ENCODE peak calls at places on chromosomes 3 and 15, in four cellular contexts. Z, H, U and W are unnamed samples.

GRCh38 chr3:123143669-123144411 is 57.9 kb upstream of the SEC22A start:
- DNase-seq in Z (no peak), H (no peak), U (no peak), W (no peak)

GRCh38 chr3:52534281-52535183 is 875 bp upstream of the NT5DC2 start:
- DNase-seq in Z (no peak), H (no peak), U (peak; percentile 21), W (peak; percentile 79)

GRCh38 chr3:111747490-111747889 is 111.6 kb upstream of the PHLDB2 start:
- DNase-seq in Z (no peak), H (no peak), U (no peak), W (no peak)

GRCh38 chr3:123421353-123422174 is 27.3 kb downstream of the ADCY5 start:
- DNase-seq in Z (no peak), H (no peak), U (no peak), W (no peak)

GRCh38 chr3:138898301-138898700 is 48.6 kb downstream of the FOXL2 start:
- DNase-seq in Z (no peak), H (no peak), U (no peak), W (no peak)

GRCh38 chr3:181561605-181562031 is 150.1 kb upstream of the SOX2 start:
- DNase-seq in Z (no peak), H (no peak), U (no peak), W (no peak)

GRCh38 chr3:192885374-192885773 is 32.3 kb downstream of the MB21D2 start:
- DNase-seq in Z (no peak), H (no peak), U (no peak), W (no peak)

GRCh38 chr3:171565133-171565532 is 104.9 kb upstream of the TNIK start:
- DNase-seq in Z (no peak), H (no peak), U (no peak), W (no peak)

GRCh38 chr15:75656331-75656730 is 8.6 kb downstream of the SNX33 start:
- DNase-seq in Z (no peak), H (no peak), U (no peak), W (no peak)

GRCh38 chr15:80744411-80744810 is 34.8 kb upstream of the CEMIP start:
- DNase-seq in Z (no peak), H (no peak), U (no peak), W (no peak)

GRCh38 chr3:23999012-23999641 is 54.0 kb downstream of the NR1D2 start:
- DNase-seq in Z (peak; percentile 46), H (peak; percentile 71), U (peak; percentile 81), W (no peak)

GRCh38 chr3:139120336-139120971 is 75.8 kb upstream of the PRR23C start:
- DNase-seq in Z (no peak), H (peak; percentile 24), U (no peak), W (peak; percentile 84)

GRCh38 chr3:132401255-132401654 is 16.0 kb upstream of the DNAJC13 start:
- DNase-seq in Z (no peak), H (no peak), U (no peak), W (no peak)

GRCh38 chr15:22979699-22980188 is 424 bp downstream of the CYFIP1 start:
- DNase-seq in Z (no peak), H (no peak), U (peak; percentile 46), W (no peak)

GRCh38 chr3:33883538-33884203 is 85.2 kb downstream of the PDCD6IP start:
- DNase-seq in Z (peak; percentile 55), H (no peak), U (no peak), W (no peak)

GRCh38 chr3:146865175-146865755 is 260.1 kb upstream of the PLSCR5 start:
- DNase-seq in Z (no peak), H (no peak), U (no peak), W (no peak)

GRCh38 chr15:66405605-66406004 is 18.9 kb downstream of the MAP2K1 start:
- DNase-seq in Z (no peak), H (no peak), U (no peak), W (no peak)

GRCh38 chr3:133301731-133302130 is 98.1 kb upstream of the BFSP2 start:
- DNase-seq in Z (no peak), H (no peak), U (no peak), W (no peak)

GRCh38 chr15:94056314-94056713 is 175.0 kb upstream of the MCTP2 start:
- DNase-seq in Z (no peak), H (no peak), U (no peak), W (no peak)

GRCh38 chr15:80068578-80068977 is 9.1 kb downstream of the ZFAND6 start:
- DNase-seq in Z (no peak), H (no peak), U (no peak), W (no peak)

GRCh38 chr3:69009559-69010410 is 3.7 kb downstream of the EOGT start:
- DNase-seq in Z (no peak), H (no peak), U (peak; percentile 43), W (no peak)

GRCh38 chr3:111040959-111041358 is 30.7 kb upstream of the NECTIN3 start:
- DNase-seq in Z (no peak), H (no peak), U (no peak), W (no peak)

GRCh38 chr15:66114863-66115425 is 138.6 kb downstream of the MEGF11 start:
- DNase-seq in Z (no peak), H (no peak), U (no peak), W (no peak)

GRCh38 chr15:101063891-101064794 is 145.0 kb downstream of the LRRK1 start:
- DNase-seq in Z (no peak), H (no peak), U (no peak), W (no peak)

GRCh38 chr3:178097576-178097975 is 438.7 kb upstream of the KCNMB2 start:
- DNase-seq in Z (no peak), H (no peak), U (peak; percentile 51), W (no peak)

GRCh38 chr3:58175429-58176184 is 35.2 kb downstream of the DNASE1L3 start:
- DNase-seq in Z (no peak), H (no peak), U (no peak), W (no peak)

GRCh38 chr15:25186411-25186810 is 231.6 kb downstream of the SNRPN start:
- DNase-seq in Z (no peak), H (no peak), U (no peak), W (no peak)

GRCh38 chr15:25186906-25187645 is 232.3 kb downstream of the SNRPN start:
- DNase-seq in Z (no peak), H (no peak), U (no peak), W (no peak)

GRCh38 chr15:25184356-25185155 is 229.8 kb downstream of the SNRPN start:
- DNase-seq in Z (no peak), H (no peak), U (no peak), W (no peak)

GRCh38 chr15:25185156-25185710 is 230.4 kb downstream of the SNRPN start:
- DNase-seq in Z (no peak), H (no peak), U (no peak), W (no peak)

DNA sequence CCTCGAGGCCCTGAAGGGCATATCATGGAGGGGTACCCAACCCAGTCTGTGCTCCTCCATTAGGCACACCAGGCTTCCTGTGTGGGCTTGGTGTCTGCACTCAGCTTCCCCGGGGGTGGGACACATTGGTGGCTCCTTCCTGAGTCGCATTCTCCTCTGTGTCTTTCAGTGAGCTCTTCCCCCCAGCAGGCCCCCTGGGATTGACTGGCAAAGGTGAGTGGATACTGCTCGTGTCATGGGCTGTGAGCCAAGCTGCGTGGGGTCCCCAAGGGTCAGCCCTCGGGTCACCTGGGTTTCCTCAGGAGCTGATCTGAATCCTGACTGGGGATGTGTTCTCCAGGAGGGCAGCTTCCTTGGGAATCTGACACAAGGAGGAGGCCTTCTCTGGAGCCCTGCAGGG is 231.0 kb downstream of the SNRPN start:
- DNase-seq in Z (no peak), H (no peak), U (no peak), W (no peak)
- H3K9me3 ChIP-seq in Z (no peaks in the 10 kb centered on the region), H (peaks cover 80% of the 10 kb centered on the region), U (no peaks in the 10 kb centered on the region), W (peaks cover 5% of the 10 kb centered on the region)

GRCh38 chr3:142784228-142784627 is 60.4 kb downstream of the TRPC1 start:
- DNase-seq in Z (no peak), H (no peak), U (no peak), W (no peak)

GRCh38 chr3:142777927-142778326 is 54.1 kb downstream of the TRPC1 start:
- DNase-seq in Z (no peak), H (no peak), U (no peak), W (no peak)

GRCh38 chr3:142782616-142783015 is 58.8 kb downstream of the TRPC1 start:
- DNase-seq in Z (peak; percentile 2), H (no peak), U (no peak), W (no peak)

GRCh38 chr3:142778541-142778940 is 54.7 kb downstream of the TRPC1 start:
- DNase-seq in Z (no peak), H (no peak), U (no peak), W (no peak)

GRCh38 chr3:142779591-142779990 is 55.8 kb downstream of the TRPC1 start:
- DNase-seq in Z (no peak), H (no peak), U (no peak), W (no peak)
- H3K4me3 ChIP-seq in Z (no peak overlapping the region), H (no peak overlapping the region), U (no peak overlapping the region), W (no peak overlapping the region)

GRCh38 chr15:87860743-87861142 is 395.8 kb downstream of the NTRK3 start:
- DNase-seq in Z (no peak), H (no peak), U (no peak), W (no peak)

GRCh38 chr15:87858651-87859050 is 397.9 kb downstream of the NTRK3 start:
- DNase-seq in Z (no peak), H (no peak), U (no peak), W (no peak)

GRCh38 chr15:87866961-87867360 is 389.6 kb downstream of the NTRK3 start:
- DNase-seq in Z (no peak), H (no peak), U (no peak), W (no peak)

DNA sequence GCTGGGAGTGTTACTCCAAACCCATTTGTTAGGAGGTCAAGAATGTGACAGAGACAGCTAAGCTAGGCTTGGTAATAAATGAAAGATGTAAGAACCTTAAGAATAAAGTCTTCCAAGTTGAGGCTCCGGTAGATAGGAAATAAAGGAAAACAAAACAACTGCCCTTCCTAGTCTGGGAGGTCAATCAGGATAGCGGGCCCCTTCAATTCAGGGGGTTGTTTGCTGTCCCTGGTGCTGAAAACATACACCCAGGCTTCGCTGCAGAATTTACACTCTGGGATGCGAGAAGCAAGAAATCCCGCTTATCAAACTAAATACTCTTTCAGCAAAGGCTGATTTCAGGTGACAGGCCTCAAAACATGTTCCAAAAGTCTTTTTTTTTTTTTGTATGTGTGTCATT is 393.4 kb downstream of the NTRK3 start:
- DNase-seq in Z (no peak), H (no peak), U (no peak), W (no peak)
- H3K9me3 ChIP-seq in Z (no peaks in the 10 kb centered on the region), H (no peaks in the 10 kb centered on the region), U (no peaks in the 10 kb centered on the region), W (no peaks in the 10 kb centered on the region)

GRCh38 chr15:92892201-92892555 is 7.9 kb upstream of the CHD2 start:
- DNase-seq in Z (no peak), H (no peak), U (no peak), W (no peak)
- H3K4me3 ChIP-seq in Z (peak overlapping the region; percentile 68), H (no peak overlapping the region), U (no peak overlapping the region), W (no peak overlapping the region)

DNA sequence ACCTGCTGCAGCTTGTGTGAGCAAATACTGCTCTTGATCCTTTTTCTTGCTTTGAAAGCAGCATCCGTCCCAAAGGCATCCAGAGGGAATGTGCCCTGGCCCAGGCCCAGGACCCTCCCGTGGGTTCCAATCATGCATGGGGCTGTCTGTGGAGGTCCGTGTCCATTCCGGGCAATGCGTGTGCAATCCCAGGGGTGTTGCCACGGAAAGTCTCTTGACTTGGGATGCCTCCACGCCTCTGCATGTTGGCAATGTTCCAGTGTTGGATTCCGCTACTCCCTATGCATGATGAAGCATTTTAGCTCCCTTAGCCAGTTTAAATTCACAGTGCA is 105.7 kb downstream of the SNRPN start:
- DNase-seq in Z (no peak), H (no peak), U (peak; percentile 4), W (no peak)
- H3K9me3 ChIP-seq in Z (peaks cover 91% of the 10 kb centered on the region), H (peaks cover 100% of the 10 kb centered on the region), U (no peaks in the 10 kb centered on the region), W (peaks cover 95% of the 10 kb centered on the region)